ENCODE peak calls at places on chromosome 13, in four cellular contexts. M is cardiac fibroblast, F is PC-9, Y is GM04504. O is an unnamed sample.

GRCh38 chr13:73090116-73090811 is 31.5 kb downstream of the KLF5 start:
- DNase-seq in M (peak), F (peak), Y (peak), O (peak)

GRCh38 chr13:26989261-26990007 is 182.2 kb downstream of the USP12 start:
- DNase-seq in M (no peak), F (no peak), Y (no peak), O (no peak)

GRCh38 chr13:61410266-61410665 is 5.4 kb downstream of the PCDH20 start:
- DNase-seq in M (no peak), F (no peak), Y (no peak), O (no peak)

GRCh38 chr13:34364633-34365032 is 546.7 kb downstream of the RFC3 start:
- DNase-seq in M (peak), F (no peak), Y (no peak), O (no peak)

GRCh38 chr13:23788459-23788858 is 100.7 kb downstream of the MIPEP start:
- DNase-seq in M (no peak), F (no peak), Y (no peak), O (no peak)

GRCh38 chr13:61477619-61478018 is 62.0 kb upstream of the PCDH20 start:
- DNase-seq in M (no peak), F (no peak), Y (no peak), O (no peak)

GRCh38 chr13:67990868-67991267 is 760.7 kb upstream of the PCDH9 start:
- DNase-seq in M (no peak), F (no peak), Y (no peak), O (no peak)

GRCh38 chr13:99658266-99658991 is 157.2 kb downstream of the TM9SF2 start:
- DNase-seq in M (peak), F (no peak), Y (no peak), O (peak)

GRCh38 chr13:22082030-22082429 is 411.2 kb downstream of the FGF9 start:
- DNase-seq in M (no peak), F (no peak), Y (no peak), O (no peak)

GRCh38 chr13:29569253-29570057 is 26.0 kb downstream of the SLC7A1 start:
- DNase-seq in M (no peak), F (no peak), Y (no peak), O (no peak)

GRCh38 chr13:28493740-28494536 is 990 bp downstream of the FLT1 start:
- DNase-seq in M (no peak), F (no peak), Y (no peak), O (no peak)

GRCh38 chr13:20230913-20231838 is 943 bp downstream of the GJB6 start:
- DNase-seq in M (no peak), F (no peak), Y (no peak), O (no peak)

GRCh38 chr13:33119022-33119735 is 103.0 kb downstream of the KL start:
- DNase-seq in M (no peak), F (peak), Y (no peak), O (no peak)